ENCODE peak calls at places on chromosomes 5 and 9, in nine cellular contexts. One of them, this sample, is unnamed.

GRCh38 chr9:7963026-7963425 is 163.4 kb upstream of the DMAC1 start:
- DNase-seq in A549: no peak
- DNase-seq in SK-N-SH: no peak
- DNase-seq in GM12878: no peak
- DNase-seq in NB4: peak
- DNase-seq in K562: no peak
- DNase-seq in H1: no peak
- DNase-seq in HCT116: no peak
- DNase-seq in HepG2: no peak
- DNase-seq in this sample: no peak

GRCh38 chr5:109779036-109779735 is 89.5 kb downstream of the MAN2A1 start:
- DNase-seq in HepG2: no peak
- DNase-seq in HCT116: no peak
- DNase-seq in K562: no peak
- DNase-seq in A549: no peak
- DNase-seq in H1: no peak
- DNase-seq in SK-N-SH: no peak
- DNase-seq in NB4: no peak
- DNase-seq in GM12878: no peak
- DNase-seq in this sample: peak

GRCh38 chr9:126956929-126957686 is 42.5 kb downstream of the RALGPS1 start:
- DNase-seq in H1: peak
- DNase-seq in SK-N-SH: no peak
- DNase-seq in A549: peak
- DNase-seq in NB4: no peak
- DNase-seq in GM12878: no peak
- DNase-seq in K562: peak
- DNase-seq in HepG2: no peak
- DNase-seq in HCT116: peak
- DNase-seq in this sample: no peak

GRCh38 chr5:95583992-95584391 is 29.1 kb downstream of the ARSK start:
- DNase-seq in GM12878: no peak
- DNase-seq in HCT116: no peak
- DNase-seq in NB4: no peak
- DNase-seq in HepG2: no peak
- DNase-seq in A549: no peak
- DNase-seq in SK-N-SH: no peak
- DNase-seq in H1: no peak
- DNase-seq in K562: no peak
- DNase-seq in this sample: peak

GRCh38 chr5:112737088-112737471 is 605 bp upstream of the APC start:
- DNase-seq in K562: no peak
- DNase-seq in H1: no peak
- DNase-seq in HepG2: no peak
- DNase-seq in SK-N-SH: no peak
- DNase-seq in HCT116: no peak
- DNase-seq in GM12878: no peak
- DNase-seq in NB4: peak
- DNase-seq in A549: no peak
- DNase-seq in this sample: no peak

GRCh38 chr5:96209829-96210228 is 223.2 kb downstream of the PCSK1 start:
- DNase-seq in HCT116: no peak
- DNase-seq in HepG2: no peak
- DNase-seq in K562: no peak
- DNase-seq in H1: no peak
- DNase-seq in NB4: no peak
- DNase-seq in A549: peak
- DNase-seq in GM12878: no peak
- DNase-seq in SK-N-SH: no peak
- DNase-seq in this sample: peak

GRCh38 chr9:126454250-126454649 is 127.6 kb downstream of the MVB12B start:
- DNase-seq in HepG2: no peak
- DNase-seq in A549: no peak
- DNase-seq in GM12878: no peak
- DNase-seq in NB4: no peak
- DNase-seq in K562: no peak
- DNase-seq in HCT116: no peak
- DNase-seq in SK-N-SH: no peak
- DNase-seq in H1: no peak
- DNase-seq in this sample: no peak

GRCh38 chr5:179731791-179732411 is 721 bp upstream of the MAML1 start:
- DNase-seq in K562: no peak
- DNase-seq in SK-N-SH: no peak
- DNase-seq in H1: peak
- DNase-seq in A549: no peak
- DNase-seq in NB4: peak
- DNase-seq in HCT116: no peak
- DNase-seq in HepG2: peak
- DNase-seq in GM12878: peak
- DNase-seq in this sample: no peak

GRCh38 chr9:127136880-127137639 is 14.6 kb upstream of the ANGPTL2 start:
- DNase-seq in GM12878: no peak
- DNase-seq in K562: no peak
- DNase-seq in HCT116: no peak
- DNase-seq in NB4: no peak
- DNase-seq in HepG2: no peak
- DNase-seq in H1: no peak
- DNase-seq in SK-N-SH: no peak
- DNase-seq in A549: no peak
- DNase-seq in this sample: no peak

GRCh38 chr9:124673063-124673462 is 98.0 kb downstream of the NR6A1 start:
- DNase-seq in A549: no peak
- DNase-seq in H1: no peak
- DNase-seq in GM12878: no peak
- DNase-seq in SK-N-SH: no peak
- DNase-seq in HCT116: no peak
- DNase-seq in NB4: peak
- DNase-seq in K562: no peak
- DNase-seq in HepG2: no peak
- DNase-seq in this sample: no peak

GRCh38 chr9:137454506-137455360 is 4.4 kb downstream of the NSMF start:
- DNase-seq in SK-N-SH: peak
- DNase-seq in H1: no peak
- DNase-seq in K562: no peak
- DNase-seq in HepG2: peak
- DNase-seq in HCT116: no peak
- DNase-seq in GM12878: no peak
- DNase-seq in NB4: no peak
- DNase-seq in A549: no peak
- DNase-seq in this sample: peak

GRCh38 chr5:173917788-173918786 is 29.9 kb downstream of the CPEB4 start:
- DNase-seq in SK-N-SH: peak
- DNase-seq in HCT116: peak
- DNase-seq in NB4: peak
- DNase-seq in GM12878: peak
- DNase-seq in A549: peak
- DNase-seq in H1: no peak
- DNase-seq in HepG2: peak
- DNase-seq in K562: peak
- DNase-seq in this sample: peak

GRCh38 chr5:144189800-144190429 is 19.2 kb downstream of the KCTD16 start:
- DNase-seq in NB4: peak
- DNase-seq in H1: no peak
- DNase-seq in SK-N-SH: peak
- DNase-seq in K562: no peak
- DNase-seq in HepG2: no peak
- DNase-seq in A549: peak
- DNase-seq in HCT116: no peak
- DNase-seq in GM12878: peak
- DNase-seq in this sample: peak

GRCh38 chr5:60977956-60978737 is 33.1 kb downstream of the NDUFAF2 start:
- DNase-seq in NB4: no peak
- DNase-seq in GM12878: no peak
- DNase-seq in H1: no peak
- DNase-seq in SK-N-SH: no peak
- DNase-seq in HCT116: no peak
- DNase-seq in HepG2: no peak
- DNase-seq in A549: no peak
- DNase-seq in K562: peak
- DNase-seq in this sample: no peak

GRCh38 chr9:80931163-80931562 is 758.2 kb downstream of the TLE1 start:
- DNase-seq in NB4: no peak
- DNase-seq in K562: no peak
- DNase-seq in SK-N-SH: peak
- DNase-seq in H1: no peak
- DNase-seq in HepG2: no peak
- DNase-seq in A549: no peak
- DNase-seq in HCT116: no peak
- DNase-seq in GM12878: no peak
- DNase-seq in this sample: no peak

GRCh38 chr9:14433841-14434511 is 120.0 kb upstream of the NFIB start:
- DNase-seq in H1: no peak
- DNase-seq in NB4: peak
- DNase-seq in HCT116: peak
- DNase-seq in A549: peak
- DNase-seq in SK-N-SH: no peak
- DNase-seq in K562: no peak
- DNase-seq in HepG2: peak
- DNase-seq in GM12878: no peak
- DNase-seq in this sample: no peak

GRCh38 chr5:133106761-133107572 is 55.2 kb downstream of the HSPA4 start:
- DNase-seq in H1: no peak
- DNase-seq in HCT116: no peak
- DNase-seq in SK-N-SH: no peak
- DNase-seq in A549: no peak
- DNase-seq in GM12878: no peak
- DNase-seq in HepG2: no peak
- DNase-seq in NB4: no peak
- DNase-seq in K562: no peak
- DNase-seq in this sample: no peak

GRCh38 chr5:83721878-83722779 is 1.5 kb upstream of the HAPLN1 start:
- DNase-seq in HCT116: peak
- DNase-seq in GM12878: no peak
- DNase-seq in H1: peak
- DNase-seq in HepG2: peak
- DNase-seq in NB4: no peak
- DNase-seq in K562: peak
- DNase-seq in A549: peak
- DNase-seq in SK-N-SH: peak
- DNase-seq in this sample: peak
- H3K4me3 ChIP-seq in HCT116: peak
- H3K4me3 ChIP-seq in GM12878: no peak
- H3K4me3 ChIP-seq in H1: peak
- H3K4me3 ChIP-seq in HepG2: peak
- H3K4me3 ChIP-seq in NB4: no peak
- H3K4me3 ChIP-seq in K562: no peak
- H3K4me3 ChIP-seq in A549: peak
- H3K4me3 ChIP-seq in SK-N-SH: peak
- H3K4me3 ChIP-seq in this sample: peak

DNA sequence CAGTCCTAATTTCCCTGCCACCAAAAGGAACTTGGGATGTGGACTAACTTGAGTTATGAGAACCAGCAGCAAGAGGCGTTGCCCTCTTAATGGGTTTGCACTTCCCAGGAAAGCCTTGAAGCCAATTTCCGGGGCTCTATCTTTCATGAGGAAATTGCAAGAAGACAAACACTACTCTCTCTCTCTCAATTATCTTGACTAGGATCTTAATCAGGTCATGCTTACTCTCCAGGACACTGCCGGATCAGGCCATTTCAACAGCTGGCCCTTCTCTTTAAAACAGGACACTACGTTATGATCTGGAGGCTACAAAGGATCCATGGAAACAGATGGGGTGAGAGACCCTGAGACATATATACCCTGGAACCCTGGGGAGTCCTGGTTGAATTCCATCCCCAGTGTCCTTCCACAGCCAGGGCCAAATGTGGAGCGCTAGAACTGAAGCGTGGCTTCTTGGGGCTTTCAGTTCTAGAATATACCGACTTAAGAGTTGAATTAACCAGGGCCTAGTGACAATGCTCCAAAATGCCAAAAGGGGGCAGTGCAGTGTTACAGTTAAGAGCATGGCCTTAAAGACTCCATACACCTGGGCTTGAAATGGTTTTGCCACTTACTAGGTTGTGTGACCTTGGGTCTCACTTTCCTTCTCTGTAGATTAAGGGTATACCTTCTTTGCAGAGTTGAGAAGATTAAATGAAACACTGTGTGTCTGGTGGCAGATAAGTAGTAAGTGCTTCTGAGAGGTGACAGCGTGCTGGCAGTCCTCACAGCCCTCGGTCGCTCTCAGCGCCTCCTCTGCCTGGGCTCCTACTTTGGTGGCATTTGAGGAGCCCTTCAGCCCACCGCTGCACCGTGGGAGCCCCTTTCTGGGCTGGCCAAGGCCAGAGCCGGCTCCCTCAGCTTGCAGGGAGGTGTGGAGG is 21.1 kb downstream of the FAM219A start:
- DNase-seq in A549: peak
- DNase-seq in SK-N-SH: peak
- DNase-seq in H1: peak
- DNase-seq in NB4: peak
- DNase-seq in HepG2: peak
- DNase-seq in K562: peak
- DNase-seq in GM12878: peak
- DNase-seq in HCT116: peak
- DNase-seq in this sample: peak
- TF ChIP-seq MAX in A549: no peak
- TF ChIP-seq MAX in SK-N-SH: no peak
- TF ChIP-seq MAX in H1: no peak
- TF ChIP-seq MAX in NB4: peak
- TF ChIP-seq MAX in HepG2: no peak
- TF ChIP-seq MAX in K562: no peak
- TF ChIP-seq MAX in GM12878: no peak
- TF ChIP-seq MAX in HCT116: no peak
- TF ChIP-seq MAX in this sample: no peak

GRCh38 chr5:88826959-88827585 is 55.9 kb downstream of the MEF2C start:
- DNase-seq in HepG2: no peak
- DNase-seq in A549: no peak
- DNase-seq in NB4: peak
- DNase-seq in K562: peak
- DNase-seq in SK-N-SH: no peak
- DNase-seq in HCT116: peak
- DNase-seq in GM12878: peak
- DNase-seq in H1: no peak
- DNase-seq in this sample: peak
- H3K4me3 ChIP-seq in HepG2: no peak
- H3K4me3 ChIP-seq in A549: no peak
- H3K4me3 ChIP-seq in NB4: no peak
- H3K4me3 ChIP-seq in K562: no peak
- H3K4me3 ChIP-seq in SK-N-SH: no peak
- H3K4me3 ChIP-seq in HCT116: peak
- H3K4me3 ChIP-seq in GM12878: peak
- H3K4me3 ChIP-seq in H1: no peak
- H3K4me3 ChIP-seq in this sample: no peak

GRCh38 chr5:27241564-27242257 is 203.3 kb upstream of the CDH9 start:
- DNase-seq in HepG2: no peak
- DNase-seq in K562: no peak
- DNase-seq in GM12878: no peak
- DNase-seq in A549: peak
- DNase-seq in H1: no peak
- DNase-seq in HCT116: no peak
- DNase-seq in SK-N-SH: no peak
- DNase-seq in NB4: peak
- DNase-seq in this sample: no peak
- TF ChIP-seq MAX in HepG2: no peak
- TF ChIP-seq MAX in K562: no peak
- TF ChIP-seq MAX in GM12878: no peak
- TF ChIP-seq MAX in A549: no peak
- TF ChIP-seq MAX in H1: no peak
- TF ChIP-seq MAX in HCT116: no peak
- TF ChIP-seq MAX in SK-N-SH: peak
- TF ChIP-seq MAX in NB4: peak
- TF ChIP-seq MAX in this sample: no peak

This sample was measured in endothelial cell of umbilical vein.